ENCODE peak calls at places on chromosomes 3 and 15, in seven cellular contexts. L, Z, D, Q, O, A and P are unnamed samples.

GRCh38 chr3:118536764-118537163 is 497.9 kb downstream of the IGSF11 start:
- DNase-seq in O (no peak), A (no peak), Q (no peak), Z (peak; percentile 12), L (no peak), D (no peak), P (no peak)

GRCh38 chr15:67790610-67791319 is 34.5 kb upstream of the SKOR1 start:
- DNase-seq in Q (no peak), A (no peak), Z (no peak), D (no peak), L (no peak), O (no peak), P (no peak)

GRCh38 chr15:71396536-71397125 is 281.4 kb downstream of the THSD4 start:
- DNase-seq in Q (no peak), L (no peak), O (no peak), A (no peak), D (no peak), Z (no peak), P (no peak)

GRCh38 chr3:124063168-124063909 is 71.4 kb upstream of the ROPN1 start:
- DNase-seq in D (no peak), O (no peak), Q (no peak), Z (no peak), L (no peak), A (no peak), P (peak; percentile 54)

GRCh38 chr15:79083154-79083553 is 7.4 kb downstream of the RASGRF1 start:
- DNase-seq in Z (no peak), D (no peak), L (no peak), Q (no peak), O (no peak), A (no peak), P (no peak)

GRCh38 chr3:188978772-188979171 is 193.0 kb upstream of the TPRG1 start:
- DNase-seq in L (no peak), D (no peak), Z (peak; percentile 42), O (no peak), Q (no peak), A (no peak), P (peak; percentile 66)

GRCh38 chr15:69908518-69909420 is 188.9 kb downstream of the TLE3 start:
- DNase-seq in A (no peak), O (no peak), Q (no peak), Z (no peak), D (no peak), L (no peak), P (no peak)

GRCh38 chr15:60328852-60329443 is 68.8 kb downstream of the ANXA2 start:
- DNase-seq in A (peak; percentile 16), L (no peak), O (no peak), Z (peak; percentile 57), Q (peak; percentile 55), D (no peak), P (no peak)

GRCh38 chr3:106809633-106810460 is 567.4 kb upstream of the CCDC54 start:
- DNase-seq in Z (peak; percentile 52), O (no peak), L (no peak), D (no peak), Q (no peak), A (no peak), P (no peak)

GRCh38 chr3:32457971-32458471 is 44.6 kb downstream of the CMTM6 start:
- DNase-seq in Z (no peak), O (no peak), A (no peak), L (no peak), D (no peak), Q (no peak), P (no peak)

GRCh38 chr3:150317469-150317868 is 90.6 kb upstream of the TSC22D2 start:
- DNase-seq in Z (no peak), L (no peak), D (no peak), O (no peak), Q (no peak), A (no peak), P (no peak)

GRCh38 chr3:56864090-56864489 is 62.3 kb upstream of the ARHGEF3 start:
- DNase-seq in D (no peak), Q (no peak), L (peak; percentile 53), Z (no peak), A (no peak), O (no peak), P (no peak)

GRCh38 chr15:49313650-49314049 is 109.4 kb upstream of the FGF7 start:
- DNase-seq in O (no peak), D (peak; percentile 26), Q (no peak), A (no peak), Z (peak; percentile 84), L (no peak), P (peak; percentile 53)

GRCh38 chr3:148896062-148896461 is 31.0 kb downstream of the CPA3 start:
- DNase-seq in A (no peak), D (no peak), O (no peak), Q (no peak), L (no peak), Z (no peak), P (no peak)

GRCh38 chr3:111768571-111769100 is 90.4 kb upstream of the PHLDB2 start:
- DNase-seq in A (no peak), L (no peak), Z (peak; percentile 99), D (peak; percentile 97), Q (no peak), O (no peak), P (peak; percentile 92)

GRCh38 chr15:62902821-62903220 is 139.7 kb upstream of the TPM1 start:
- DNase-seq in A (no peak), O (no peak), L (no peak), Z (no peak), Q (no peak), D (no peak), P (no peak)

GRCh38 chr15:55909036-55909811 is 84.2 kb downstream of the NEDD4 start:
- DNase-seq in A (no peak), O (no peak), Z (peak; percentile 29), Q (no peak), D (no peak), L (no peak), P (no peak)

GRCh38 chr3:120172070-120172469 is 77.8 kb upstream of the GSK3B start:
- DNase-seq in Q (no peak), D (no peak), L (no peak), A (no peak), O (no peak), Z (peak; percentile 73), P (peak; percentile 49)

GRCh38 chr3:4983739-4984510 is 4.7 kb downstream of the BHLHE40 start:
- DNase-seq in A (no peak), D (no peak), Z (peak; percentile 80), L (peak; percentile 87), Q (peak; percentile 55), O (no peak), P (no peak)

GRCh38 chr3:4982773-4983738 is 3.8 kb downstream of the BHLHE40 start:
- DNase-seq in Q (no peak), D (no peak), L (no peak), A (no peak), O (no peak), Z (peak; percentile 49), P (no peak)

GRCh38 chr3:4981160-4981687 is 2.0 kb downstream of the BHLHE40 start:
- DNase-seq in D (no peak), Z (peak; percentile 55), Q (no peak), L (no peak), A (no peak), O (no peak), P (no peak)

GRCh38 chr3:4980229-4981159 is 1.3 kb downstream of the BHLHE40 start:
- DNase-seq in O (peak; percentile 91), L (peak; percentile 92), A (peak; percentile 89), D (no peak), Z (peak; percentile 95), Q (peak; percentile 82), P (peak; percentile 89)

DNA sequence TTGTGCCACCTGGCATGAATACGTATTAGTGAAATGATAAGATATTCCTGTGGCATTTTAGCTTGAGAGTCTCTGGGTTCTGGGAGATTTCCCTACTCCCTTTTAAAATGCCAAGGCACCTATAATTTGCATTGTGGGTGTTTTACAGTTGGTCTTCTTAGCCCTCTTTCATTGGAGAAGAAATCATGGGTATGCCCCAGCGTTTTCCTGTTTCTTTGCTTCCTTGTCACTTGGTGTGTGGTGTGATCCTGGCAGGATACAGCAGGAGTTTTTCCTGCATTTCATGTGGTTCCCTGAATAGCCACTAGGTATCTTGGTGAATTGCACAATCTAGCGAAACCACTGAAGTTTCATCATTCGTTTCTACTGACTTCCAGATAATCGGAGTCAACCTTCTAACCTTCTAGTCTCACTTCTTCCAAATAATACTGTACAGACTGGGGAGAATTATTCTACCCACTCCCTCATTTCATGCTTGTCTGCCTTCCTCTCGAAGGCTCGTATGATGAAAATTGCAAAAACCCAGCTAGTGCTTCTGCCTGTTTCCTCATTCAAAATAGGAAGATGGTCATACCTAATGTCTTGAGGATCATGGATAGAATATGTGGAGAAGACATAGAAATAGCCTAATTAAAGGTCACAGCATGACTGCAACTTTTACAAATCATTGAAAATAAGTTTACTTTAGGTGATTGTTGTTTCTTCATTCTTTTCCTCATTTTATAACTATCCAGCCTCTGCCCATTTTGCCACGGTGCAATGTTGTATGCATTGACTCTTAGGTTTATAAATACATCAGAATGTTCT is 2.7 kb downstream of the BHLHE40 start:
- DNase-seq in O (no peak), D (no peak), A (peak; percentile 59), L (no peak), Q (no peak), Z (peak; percentile 87), P (no peak)
- TF ChIP-seq CTCF in O (peak; percentile 33), D (peak; percentile 36), A (peak; percentile 54), L (no peak), Q (peak; percentile 57), Z (peak; percentile 51), P (peak; percentile 52)

GRCh38 chr3:79011821-79012529 is 755.8 kb downstream of the ROBO1 start:
- DNase-seq in A (no peak), D (no peak), Z (no peak), L (no peak), O (no peak), Q (no peak), P (no peak)
- H3K4me3 ChIP-seq in A (no peak overlapping the region), D (no peak overlapping the region), Z (no peak overlapping the region), L (peak overlapping the region; percentile 33), O (no peak overlapping the region), Q (no peak overlapping the region), P (no peak overlapping the region)

DNA sequence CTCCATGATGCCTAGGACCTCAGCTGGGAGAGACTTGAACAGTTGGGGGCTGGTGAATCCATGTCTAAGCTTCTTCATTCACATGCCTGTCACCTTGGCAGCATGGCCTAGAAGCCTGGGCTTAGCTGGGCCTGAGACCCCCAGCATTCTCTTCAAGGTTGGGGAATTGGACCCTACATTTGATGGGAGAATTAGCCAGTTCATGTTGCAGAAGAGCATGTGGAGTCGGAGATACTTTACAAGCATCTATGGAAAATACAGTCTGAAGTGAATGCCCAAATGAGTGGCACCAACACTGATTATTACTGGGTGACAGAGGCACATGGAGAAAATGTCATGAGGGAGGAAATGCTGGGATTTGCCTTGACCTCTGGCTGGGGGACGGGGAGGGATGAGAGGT is 252.0 kb upstream of the CTDSPL start:
- DNase-seq in D (no peak), O (no peak), L (no peak), Q (no peak), A (no peak), Z (no peak), P (no peak)
- TF ChIP-seq CTCF in D (no peak), O (no peak), L (no peak), Q (no peak), A (no peak), Z (no peak), P (no peak)

GRCh38 chr3:121592856-121593702 is at the start of gene FBXO40:
- DNase-seq in L (no peak), Z (no peak), D (no peak), O (peak; percentile 42), A (no peak), Q (no peak), P (no peak)
- H3K4me3 ChIP-seq in L (no peak within 1 kb of the TSS), Z (no peak within 1 kb of the TSS), D (no peak within 1 kb of the TSS), O (peak within 1 kb of the TSS; percentile 26), A (no peak within 1 kb of the TSS), Q (no peak within 1 kb of the TSS), P (no peak within 1 kb of the TSS)